ENCODE peak calls at places on chromosome 3, in four cellular contexts. One of them, this sample, is unnamed.

GRCh38 chr3:178492496-178492895 is 43.7 kb upstream of the KCNMB2 start:
- DNase-seq in IMR-90: no peak
- DNase-seq in mesendoderm: peak; percentile 71
- DNase-seq in H1: no peak
- DNase-seq in this sample: no peak

GRCh38 chr3:13584427-13584891 is 35.5 kb downstream of the FBLN2 start:
- DNase-seq in H1: no peak
- DNase-seq in IMR-90: no peak
- DNase-seq in mesendoderm: no peak
- DNase-seq in this sample: no peak

GRCh38 chr3:70358978-70359580 is 46.6 kb upstream of the MDFIC2 start:
- DNase-seq in H1: no peak
- DNase-seq in IMR-90: peak; percentile 40
- DNase-seq in mesendoderm: peak; percentile 53
- DNase-seq in this sample: no peak

GRCh38 chr3:81245043-81245442 is 516.4 kb downstream of the GBE1 start:
- DNase-seq in IMR-90: no peak
- DNase-seq in mesendoderm: no peak
- DNase-seq in H1: no peak
- DNase-seq in this sample: no peak

GRCh38 chr3:101146946-101147345 is 153.7 kb upstream of the ABI3BP start:
- DNase-seq in IMR-90: no peak
- DNase-seq in H1: no peak
- DNase-seq in mesendoderm: peak; percentile 10
- DNase-seq in this sample: no peak

GRCh38 chr3:124664804-124665203 is 65.4 kb upstream of the UMPS start:
- DNase-seq in H1: no peak
- DNase-seq in IMR-90: no peak
- DNase-seq in mesendoderm: no peak
- DNase-seq in this sample: no peak

GRCh38 chr3:13874891-13875290 is 5.0 kb downstream of the WNT7A start:
- DNase-seq in IMR-90: no peak
- DNase-seq in H1: no peak
- DNase-seq in mesendoderm: no peak
- DNase-seq in this sample: no peak

GRCh38 chr3:112811150-112811884 is 35.3 kb downstream of the CD200R1L start:
- DNase-seq in H1: no peak
- DNase-seq in mesendoderm: no peak
- DNase-seq in IMR-90: peak; percentile 86
- DNase-seq in this sample: no peak

GRCh38 chr3:24315991-24316390 is 178.7 kb downstream of the THRB start:
- DNase-seq in H1: no peak
- DNase-seq in mesendoderm: no peak
- DNase-seq in IMR-90: no peak
- DNase-seq in this sample: no peak

GRCh38 chr3:152255290-152255689 is 13.4 kb upstream of the MBNL1 start:
- DNase-seq in IMR-90: no peak
- DNase-seq in mesendoderm: no peak
- DNase-seq in H1: no peak
- DNase-seq in this sample: no peak

GRCh38 chr3:23966308-23966707 is 21.2 kb downstream of the NR1D2 start:
- DNase-seq in H1: no peak
- DNase-seq in mesendoderm: no peak
- DNase-seq in IMR-90: peak; percentile 47
- DNase-seq in this sample: no peak

GRCh38 chr3:53223541-53223966 is 32.3 kb downstream of the TKT start:
- DNase-seq in H1: no peak
- DNase-seq in mesendoderm: no peak
- DNase-seq in IMR-90: no peak
- DNase-seq in this sample: no peak

GRCh38 chr3:12679468-12679867 is 15.6 kb upstream of the RAF1 start:
- DNase-seq in H1: no peak
- DNase-seq in mesendoderm: no peak
- DNase-seq in IMR-90: peak; percentile 94
- DNase-seq in this sample: no peak

GRCh38 chr3:149547413-149547812 is 72.9 kb downstream of the TM4SF4 start:
- DNase-seq in IMR-90: peak; percentile 63
- DNase-seq in H1: no peak
- DNase-seq in mesendoderm: no peak
- DNase-seq in this sample: no peak

GRCh38 chr3:20039765-20040475 is at the start of gene KAT2B:
- DNase-seq in H1: no peak
- DNase-seq in IMR-90: peak; percentile 26
- DNase-seq in mesendoderm: peak; percentile 74
- DNase-seq in this sample: peak; percentile 64

GRCh38 chr3:139646505-139646904 is 31.3 kb downstream of the NMNAT3 start:
- DNase-seq in IMR-90: no peak
- DNase-seq in mesendoderm: no peak
- DNase-seq in H1: no peak
- DNase-seq in this sample: no peak

GRCh38 chr3:135503429-135504083 is 462.0 kb upstream of the PPP2R3A start:
- DNase-seq in H1: peak; percentile 75
- DNase-seq in IMR-90: peak; percentile 51
- DNase-seq in mesendoderm: peak; percentile 84
- DNase-seq in this sample: peak; percentile 89

GRCh38 chr3:53056442-53056841 is 10.6 kb upstream of the SFMBT1 start:
- DNase-seq in H1: no peak
- DNase-seq in IMR-90: peak; percentile 24
- DNase-seq in mesendoderm: peak; percentile 73
- DNase-seq in this sample: no peak

GRCh38 chr3:33211444-33211843 is 7.2 kb downstream of the SUSD5 start:
- DNase-seq in H1: no peak
- DNase-seq in mesendoderm: no peak
- DNase-seq in IMR-90: peak; percentile 88
- DNase-seq in this sample: no peak

GRCh38 chr3:34780973-34781372 is 858.4 kb upstream of the ARPP21 start:
- DNase-seq in mesendoderm: peak; percentile 59
- DNase-seq in IMR-90: no peak
- DNase-seq in H1: no peak
- DNase-seq in this sample: no peak

GRCh38 chr3:138786788-138787276 is 47.9 kb downstream of the PIK3CB start:
- DNase-seq in H1: no peak
- DNase-seq in IMR-90: peak; percentile 50
- DNase-seq in mesendoderm: no peak
- DNase-seq in this sample: no peak

GRCh38 chr3:50660386-50660785 is 14.3 kb upstream of the DOCK3 start:
- DNase-seq in mesendoderm: no peak
- DNase-seq in IMR-90: no peak
- DNase-seq in H1: no peak
- DNase-seq in this sample: peak; percentile 15

GRCh38 chr3:34020761-34021635 is 222.6 kb downstream of the PDCD6IP start:
- DNase-seq in IMR-90: no peak
- DNase-seq in H1: no peak
- DNase-seq in mesendoderm: no peak
- DNase-seq in this sample: no peak

GRCh38 chr3:171192176-171192854 is 165.8 kb upstream of the SLC2A2 start:
- DNase-seq in H1: no peak
- DNase-seq in IMR-90: peak; percentile 94
- DNase-seq in mesendoderm: peak; percentile 51
- DNase-seq in this sample: no peak

GRCh38 chr3:151879037-151879436 is 5.6 kb downstream of the SUCNR1 start:
- DNase-seq in H1: no peak
- DNase-seq in mesendoderm: no peak
- DNase-seq in IMR-90: peak; percentile 56
- DNase-seq in this sample: no peak

GRCh38 chr3:66435988-66436387 is 64.8 kb downstream of the LRIG1 start:
- DNase-seq in IMR-90: no peak
- DNase-seq in mesendoderm: peak; percentile 32
- DNase-seq in H1: no peak
- DNase-seq in this sample: no peak

GRCh38 chr3:70800941-70801340 is 488.5 kb upstream of the MDFIC2 start:
- DNase-seq in mesendoderm: no peak
- DNase-seq in IMR-90: no peak
- DNase-seq in H1: no peak
- DNase-seq in this sample: no peak

DNA sequence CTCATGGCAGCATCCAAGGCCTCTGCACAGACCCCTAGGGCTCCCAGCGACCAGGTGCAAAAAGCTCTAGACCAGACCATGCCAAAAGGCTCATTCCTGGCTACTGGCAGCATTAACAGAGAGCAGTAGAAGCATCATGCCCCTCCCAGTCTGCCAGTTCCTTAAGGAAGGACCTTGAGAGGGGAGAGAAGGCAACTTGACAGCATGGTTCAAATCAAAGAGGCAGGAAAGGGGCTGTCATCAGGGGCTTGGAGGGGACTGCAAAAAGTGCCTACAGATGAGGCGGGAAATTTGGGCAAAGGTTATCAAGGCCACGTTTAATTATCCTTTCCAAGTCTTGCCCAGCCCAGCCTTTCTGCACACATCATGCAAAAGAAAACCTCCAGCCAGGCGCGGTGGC is 64.7 kb downstream of the SSUH2 start:
- DNase-seq in mesendoderm: no peak
- DNase-seq in H1: no peak
- DNase-seq in IMR-90: no peak
- DNase-seq in this sample: no peak
- H4K5ac ChIP-seq in mesendoderm: no peak overlapping the region
- H4K5ac ChIP-seq in H1: no peak overlapping the region
- H4K5ac ChIP-seq in IMR-90: peak overlapping the region; percentile 3
- H4K5ac ChIP-seq in this sample: no peak overlapping the region

GRCh38 chr3:120172070-120172469 is 77.8 kb upstream of the GSK3B start:
- DNase-seq in H1: no peak
- DNase-seq in mesendoderm: no peak
- DNase-seq in IMR-90: peak; percentile 79
- DNase-seq in this sample: no peak

GRCh38 chr3:120173056-120173675 is 78.9 kb upstream of the GSK3B start:
- DNase-seq in H1: no peak
- DNase-seq in mesendoderm: no peak
- DNase-seq in IMR-90: peak; percentile 29
- DNase-seq in this sample: no peak

GRCh38 chr3:120169407-120169806 is 75.2 kb upstream of the GSK3B start:
- DNase-seq in IMR-90: no peak
- DNase-seq in H1: no peak
- DNase-seq in mesendoderm: no peak
- DNase-seq in this sample: no peak

GRCh38 chr3:120170223-120170622 is 76.0 kb upstream of the GSK3B start:
- DNase-seq in H1: no peak
- DNase-seq in mesendoderm: no peak
- DNase-seq in IMR-90: peak; percentile 85
- DNase-seq in this sample: no peak

GRCh38 chr3:120171134-120171863 is 77.1 kb upstream of the GSK3B start:
- DNase-seq in H1: no peak
- DNase-seq in IMR-90: peak; percentile 47
- DNase-seq in mesendoderm: no peak
- DNase-seq in this sample: no peak
- H4K5ac ChIP-seq in H1: no peak overlapping the region
- H4K5ac ChIP-seq in IMR-90: no peak overlapping the region
- H4K5ac ChIP-seq in mesendoderm: no peak overlapping the region
- H4K5ac ChIP-seq in this sample: no peak overlapping the region

GRCh38 chr3:44238889-44239288 is 2.8 kb upstream of the TOPAZ1 start:
- DNase-seq in IMR-90: no peak
- DNase-seq in H1: no peak
- DNase-seq in mesendoderm: no peak
- DNase-seq in this sample: no peak
- H4K5ac ChIP-seq in IMR-90: no peak overlapping the region
- H4K5ac ChIP-seq in H1: no peak overlapping the region
- H4K5ac ChIP-seq in mesendoderm: no peak overlapping the region
- H4K5ac ChIP-seq in this sample: no peak overlapping the region

GRCh38 chr3:55309336-55309735 is 177.8 kb downstream of the WNT5A start:
- DNase-seq in IMR-90: peak; percentile 70
- DNase-seq in H1: no peak
- DNase-seq in mesendoderm: no peak
- DNase-seq in this sample: no peak
- H4K5ac ChIP-seq in IMR-90: no peak overlapping the region
- H4K5ac ChIP-seq in H1: no peak overlapping the region
- H4K5ac ChIP-seq in mesendoderm: no peak overlapping the region
- H4K5ac ChIP-seq in this sample: no peak overlapping the region

This sample was measured in H9.